ENCODE peak calls at places on chromosomes 6 and 20, in ten cellular contexts. O is choroid plexus epithelial cell; I is activated naive CD4-positive, alpha-beta T cell; S is right atrium auricular region; D is NAMALWA; C is M059J; M is EL; V is WTC11; L is tibial artery; P is prostate gland. G is an unnamed sample.

GRCh38 chr6:155313602-155314091 is 637 bp downstream of the TFB1M start:
- DNase-seq in I (no peak), O (peak), L (no peak), D (peak), M (peak), S (no peak), V (no peak), P (no peak), C (peak), G (no peak)

GRCh38 chr20:61608275-61609085 is 356.4 kb downstream of the CDH4 start:
- DNase-seq in M (peak), C (peak), S (no peak), D (no peak), L (no peak), I (no peak), V (peak), P (no peak), O (peak), G (no peak)

GRCh38 chr6:105790635-105791034 is 295.5 kb upstream of the PRDM1 start:
- DNase-seq in C (no peak), S (no peak), P (no peak), O (peak), L (no peak), I (no peak), V (no peak), D (peak), M (no peak), G (no peak)

GRCh38 chr6:37303891-37304503 is 46.1 kb upstream of the TMEM217 start:
- DNase-seq in S (no peak), I (no peak), L (no peak), P (no peak), C (peak), M (peak), O (peak), D (peak), V (no peak), G (no peak)

GRCh38 chr20:55540013-55540412 is 465.3 kb downstream of the CBLN4 start:
- DNase-seq in O (no peak), S (no peak), D (no peak), V (no peak), I (no peak), C (no peak), L (no peak), P (no peak), M (no peak), G (no peak)

GRCh38 chr6:169099411-169100202 is 154.0 kb downstream of the THBS2 start:
- DNase-seq in D (no peak), V (no peak), S (no peak), P (no peak), L (no peak), C (peak), M (peak), I (no peak), O (peak), G (no peak)

GRCh38 chr6:162459985-162460384 is 267.6 kb downstream of the PRKN start:
- DNase-seq in M (no peak), D (no peak), S (no peak), I (no peak), P (no peak), C (no peak), O (no peak), V (no peak), L (no peak), G (no peak)

GRCh38 chr6:193773-194310 is 98.4 kb upstream of the DUSP22 start:
- DNase-seq in C (peak), S (no peak), O (no peak), I (no peak), V (no peak), P (no peak), L (no peak), M (no peak), D (peak), G (no peak)

GRCh38 chr20:61886721-61887658 is 178.7 kb downstream of the TAF4 start:
- DNase-seq in S (no peak), V (peak), L (no peak), M (peak), I (no peak), C (no peak), O (peak), D (peak), P (no peak), G (no peak)